ENCODE peak calls at places on chromosomes 6 and 20, in five cellular contexts. G is CD4-positive, alpha-beta T cell; Q is neural progenitor cell; H is SJSA1; A is right lobe of liver. F is an unnamed sample.

GRCh38 chr6:145044606-145045275 is 690.6 kb downstream of the EPM2A start:
- DNase-seq in G (no peak), Q (no peak), H (peak), A (no peak), F (no peak)

GRCh38 chr20:13101701-13102100 is 92.9 kb downstream of the SPTLC3 start:
- DNase-seq in G (no peak), Q (no peak), H (no peak), A (no peak), F (no peak)

GRCh38 chr20:16472045-16472872 is 101.0 kb downstream of the KIF16B start:
- DNase-seq in G (no peak), Q (no peak), H (no peak), A (no peak), F (no peak)

GRCh38 chr6:150560004-150560883 is 39.4 kb upstream of the PLEKHG1 start:
- DNase-seq in G (no peak), Q (no peak), H (no peak), A (no peak), F (no peak)

GRCh38 chr6:43070028-43070632 is 6.0 kb upstream of the PTK7 start:
- DNase-seq in G (no peak), Q (peak), H (peak), A (no peak), F (peak)

GRCh38 chr6:24836116-24836515 is 37.4 kb upstream of the ARMH2 start:
- DNase-seq in G (no peak), Q (no peak), H (no peak), A (no peak), F (no peak)

GRCh38 chr6:90397929-90398674 is 101.5 kb upstream of the BACH2 start:
- DNase-seq in G (peak), Q (no peak), H (no peak), A (no peak), F (no peak)

GRCh38 chr6:111553580-111553979 is 52.1 kb downstream of the TRAF3IP2 start:
- DNase-seq in G (no peak), Q (no peak), H (no peak), A (no peak), F (no peak)

GRCh38 chr20:25173886-25174308 is 21.6 kb upstream of the ENTPD6 start:
- DNase-seq in G (no peak), Q (no peak), H (no peak), A (no peak), F (no peak)

DNA sequence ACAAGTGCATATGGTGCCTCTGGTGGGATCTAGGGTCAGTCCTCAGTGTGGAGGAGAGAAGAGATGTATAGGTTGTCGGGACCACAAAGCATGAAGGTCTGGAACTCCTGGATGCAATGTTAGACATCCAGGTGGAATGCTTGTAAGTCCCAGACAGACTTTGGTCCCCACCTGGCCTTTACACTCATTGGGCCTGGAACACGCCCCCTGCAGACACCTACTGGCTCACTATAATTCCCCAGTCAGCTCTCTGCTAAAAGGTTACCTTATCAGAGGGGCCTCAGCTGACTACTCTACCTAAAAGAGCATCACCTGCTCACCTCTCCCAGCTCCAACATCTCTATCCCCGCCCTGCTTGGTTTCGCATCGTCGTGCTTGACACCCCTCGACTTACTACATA is 41.7 kb upstream of the SIRPA start:
- DNase-seq in G (no peak), Q (no peak), H (no peak), A (no peak), F (no peak)
- H3K27ac ChIP-seq in G (no peak), Q (no peak), H (no peak), A (no peak), F (no peak)

DNA sequence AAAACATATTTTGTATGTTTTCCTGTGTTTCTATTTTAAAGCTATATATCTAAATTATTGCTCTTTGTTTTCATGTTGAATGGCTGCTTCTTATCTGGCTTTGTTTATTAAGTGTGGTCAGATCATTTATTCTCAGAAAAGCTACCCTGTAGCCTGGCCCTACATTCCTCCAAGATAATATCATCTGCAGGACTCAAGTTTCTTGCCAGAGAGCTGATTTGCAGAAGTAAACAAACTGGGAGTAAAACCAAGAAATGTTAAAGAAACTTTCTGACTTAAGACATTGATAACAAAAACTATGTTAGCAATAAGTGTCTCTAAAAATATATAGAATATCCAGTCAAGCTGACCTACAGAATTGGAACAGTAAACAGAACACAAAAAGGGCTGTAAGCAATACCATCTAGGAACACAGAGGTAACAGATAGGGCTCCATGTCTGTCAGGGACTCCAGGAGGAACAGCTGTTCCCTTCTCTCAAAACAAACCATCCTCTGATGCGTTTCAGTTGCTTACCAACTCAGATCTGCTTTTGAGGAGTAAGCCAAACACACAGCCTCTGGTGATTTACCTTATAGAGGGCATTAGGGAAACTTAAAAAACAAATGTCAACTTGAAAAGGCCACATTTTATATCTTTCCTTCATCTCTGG is 17.5 kb upstream of the CEP85L start:
- DNase-seq in G (no peak), Q (no peak), H (peak), A (no peak), F (peak)
- H3K27ac ChIP-seq in G (no peak), Q (no peak), H (peak), A (no peak), F (peak)

DNA sequence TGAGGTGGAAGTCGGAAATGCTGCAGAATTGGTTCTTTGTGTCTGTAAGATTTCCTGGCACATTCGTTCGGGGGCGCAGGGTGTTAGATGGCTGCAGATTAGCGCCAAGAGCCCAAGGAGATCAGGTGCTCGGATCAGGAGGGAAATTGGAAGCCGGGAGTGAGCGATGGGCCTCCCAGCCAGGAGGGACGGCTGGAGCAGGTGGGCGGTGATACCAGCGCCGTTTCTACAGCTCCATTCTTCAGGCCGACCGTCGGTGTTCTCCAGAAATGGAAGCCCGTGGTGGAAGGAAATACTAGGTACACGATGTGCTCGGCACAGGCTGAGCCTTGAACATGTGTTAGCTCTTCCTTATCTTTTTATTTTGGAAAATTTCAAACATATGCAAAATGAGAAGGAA is 6.5 kb downstream of the SIRPA start:
- DNase-seq in G (no peak), Q (peak), H (no peak), A (no peak), F (no peak)
- H3K27ac ChIP-seq in G (no peak), Q (no peak), H (no peak), A (no peak), F (no peak)

GRCh38 chr6:4707011-4707410 is 69.2 kb upstream of the CDYL start:
- DNase-seq in G (no peak), Q (no peak), H (no peak), A (no peak), F (no peak)
- H3K27ac ChIP-seq in G (no peak), Q (no peak), H (no peak), A (no peak), F (no peak)

DNA sequence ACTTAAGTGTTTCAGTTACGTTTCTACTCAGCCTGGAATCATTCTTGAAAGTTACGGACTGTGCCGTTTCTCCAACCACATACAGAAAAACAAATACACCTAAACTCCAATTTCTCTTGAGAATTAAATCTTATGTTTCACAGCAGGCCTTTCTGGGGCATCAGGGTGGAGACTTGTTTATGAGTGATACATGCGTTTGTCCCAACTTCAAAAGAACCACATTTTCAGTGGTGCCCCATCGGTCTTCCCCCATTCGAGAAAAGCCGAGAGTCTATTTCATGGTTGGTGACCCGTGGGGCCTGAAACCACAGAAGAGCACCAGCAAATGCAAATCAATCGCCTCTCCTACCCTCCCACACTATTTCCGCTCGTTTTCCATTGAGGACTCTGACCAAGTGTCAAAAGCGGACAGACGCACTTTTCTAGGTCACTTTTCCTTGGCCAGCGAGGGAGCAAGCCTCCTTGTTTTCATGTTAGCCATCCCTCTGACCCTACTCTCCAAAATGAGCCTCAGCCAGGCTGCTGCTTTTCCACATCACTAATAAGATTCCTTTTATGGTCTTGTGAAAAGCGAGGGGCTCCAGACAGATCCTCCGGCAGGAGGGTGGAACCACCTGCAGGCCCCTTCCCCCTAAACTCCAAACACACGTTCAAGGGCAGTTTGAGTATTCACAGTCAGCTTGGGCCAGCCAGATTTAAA is 3.1 kb downstream of the JAG1 start:
- DNase-seq in G (no peak), Q (no peak), H (no peak), A (no peak), F (peak)
- H3K27ac ChIP-seq in G (no peak), Q (no peak), H (peak), A (peak), F (peak)

GRCh38 chr6:2793491-2794151 is 28.4 kb downstream of the WRNIP1 start:
- DNase-seq in G (peak), Q (no peak), H (no peak), A (no peak), F (no peak)

GRCh38 chr6:2790588-2790987 is 25.4 kb downstream of the WRNIP1 start:
- DNase-seq in G (no peak), Q (no peak), H (peak), A (no peak), F (peak)

GRCh38 chr6:2794171-2794730 is 29.1 kb downstream of the WRNIP1 start:
- DNase-seq in G (no peak), Q (no peak), H (no peak), A (no peak), F (no peak)

GRCh38 chr6:2791124-2792050 is 26.2 kb downstream of the WRNIP1 start:
- DNase-seq in G (peak), Q (peak), H (peak), A (peak), F (peak)

DNA sequence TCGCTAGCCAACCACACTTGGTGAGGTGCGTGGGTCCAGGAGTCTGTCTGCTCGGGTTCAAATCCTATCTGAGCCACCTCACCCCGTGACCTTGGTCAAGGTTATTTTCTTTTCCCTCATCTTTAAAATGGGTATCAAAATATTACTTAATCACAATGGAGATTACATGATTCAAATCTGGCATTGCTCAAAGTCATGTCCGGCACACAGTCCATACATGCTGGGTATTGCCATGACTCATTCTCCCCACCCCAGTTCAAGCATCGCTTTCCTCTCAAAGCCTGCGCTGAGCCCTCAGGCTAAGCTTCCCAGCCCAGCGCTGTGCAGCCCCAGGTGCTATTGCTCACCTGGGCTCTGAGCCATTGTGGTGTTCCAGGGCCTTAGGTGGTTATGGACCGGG is 27.1 kb downstream of the WRNIP1 start:
- DNase-seq in G (no peak), Q (no peak), H (no peak), A (no peak), F (no peak)
- H3K27ac ChIP-seq in G (no peak), Q (no peak), H (no peak), A (no peak), F (no peak)

F was measured in SJCRH30.